ENCODE peak calls at places on chromosomes 11 and 22, in nine cellular contexts. D is GM23248; Q is upper lobe of right lung; E is heart left ventricle; P is AG04450; B is ascending aorta; U is mesendoderm; X is CD4-positive, alpha-beta T cell; F is brain microvascular endothelial cell. I is an unnamed sample.
A peak's percentile ranks its signal among the peaks of the same experiment; 100 is the strongest.

GRCh38 chr11:35277827-35278226 is 138.9 kb downstream of the CD44 start:
- DNase-seq in Q (no peak), F (no peak), P (no peak), D (no peak), B (no peak), U (no peak), X (no peak), E (no peak), I (no peak)

GRCh38 chr22:47442821-47443220 is 680.4 kb downstream of the TBC1D22A start:
- DNase-seq in D (no peak), U (no peak), B (no peak), X (no peak), E (no peak), P (no peak), Q (no peak), F (no peak), I (no peak)

GRCh38 chr11:128904872-128905344 is 13.8 kb downstream of the KCNJ5 start:
- DNase-seq in D (peak; percentile 40), U (peak; percentile 32), Q (no peak), B (no peak), E (peak; percentile 74), F (no peak), P (no peak), X (no peak), I (peak; percentile 80)

GRCh38 chr11:27353593-27354358 is 9.2 kb downstream of the CCDC34 start:
- DNase-seq in F (no peak), D (peak; percentile 83), Q (no peak), X (no peak), U (no peak), E (no peak), P (peak; percentile 18), B (no peak), I (no peak)

GRCh38 chr11:121688860-121689614 is 236.3 kb upstream of the SORL1-AS1 start:
- DNase-seq in U (peak; percentile 94), E (no peak), Q (no peak), B (no peak), P (no peak), F (no peak), X (no peak), D (no peak), I (no peak)

GRCh38 chr11:61162092-61162935 is 1.1 kb upstream of the VPS37C start:
- DNase-seq in U (peak; percentile 49), E (no peak), B (no peak), Q (no peak), P (no peak), F (peak; percentile 23), X (no peak), D (peak; percentile 29), I (no peak)

GRCh38 chr11:72974487-72975205 is 160.4 kb downstream of the ATG16L2 start:
- DNase-seq in E (no peak), F (no peak), P (no peak), Q (no peak), B (no peak), X (no peak), D (peak; percentile 41), U (no peak), I (no peak)

GRCh38 chr22:21450320-21450831 is 16.8 kb upstream of the TMEM191C start:
- DNase-seq in F (no peak), U (no peak), B (no peak), D (no peak), X (no peak), P (no peak), E (no peak), Q (peak; percentile 43), I (peak; percentile 54)

GRCh38 chr11:85886089-85887056 is 31.2 kb downstream of the CCDC83 start:
- DNase-seq in P (no peak), U (no peak), X (no peak), B (no peak), Q (no peak), D (peak; percentile 89), E (no peak), F (no peak), I (no peak)

GRCh38 chr11:13314676-13315394 is 37.2 kb downstream of the BMAL1 start:
- DNase-seq in E (no peak), F (no peak), X (no peak), P (no peak), U (no peak), B (no peak), Q (no peak), D (peak; percentile 15), I (no peak)

GRCh38 chr11:13318498-13319295 is 41.1 kb downstream of the BMAL1 start:
- DNase-seq in E (no peak), X (no peak), P (no peak), F (no peak), D (peak; percentile 14), Q (no peak), B (no peak), U (no peak), I (no peak)

GRCh38 chr11:13317293-13318080 is 39.9 kb downstream of the BMAL1 start:
- DNase-seq in P (no peak), B (no peak), D (no peak), X (no peak), Q (no peak), F (no peak), E (no peak), U (no peak), I (no peak)

GRCh38 chr11:13315517-13316432 is 38.2 kb downstream of the BMAL1 start:
- DNase-seq in B (no peak), D (peak; percentile 73), F (no peak), E (no peak), P (no peak), Q (no peak), U (no peak), X (no peak), I (no peak)

GRCh38 chr11:13316528-13316961 is 39.0 kb downstream of the BMAL1 start:
- DNase-seq in P (no peak), F (peak; percentile 20), E (no peak), X (no peak), U (no peak), D (peak; percentile 94), Q (peak; percentile 77), B (no peak), I (no peak)
- H3K27ac ChIP-seq in P (no peak overlapping the region), F (no peak overlapping the region), E (peak overlapping the region; percentile 25), X (no peak overlapping the region), U (no peak overlapping the region), D (peak overlapping the region; percentile 77), Q (peak overlapping the region; percentile 14), B (peak overlapping the region; percentile 57), I (no peak overlapping the region)

GRCh38 chr11:6576471-6577373 is 26.7 kb downstream of the RRP8 start:
- DNase-seq in B (no peak), D (peak; percentile 75), E (no peak), F (no peak), U (no peak), Q (no peak), P (no peak), X (no peak), I (no peak)
- H3K27ac ChIP-seq in B (peak overlapping the region; percentile 41), D (peak overlapping the region; percentile 40), E (peak overlapping the region; percentile 74), F (no peak overlapping the region), U (no peak overlapping the region), Q (no peak overlapping the region), P (no peak overlapping the region), X (no peak overlapping the region), I (no peak overlapping the region)

DNA sequence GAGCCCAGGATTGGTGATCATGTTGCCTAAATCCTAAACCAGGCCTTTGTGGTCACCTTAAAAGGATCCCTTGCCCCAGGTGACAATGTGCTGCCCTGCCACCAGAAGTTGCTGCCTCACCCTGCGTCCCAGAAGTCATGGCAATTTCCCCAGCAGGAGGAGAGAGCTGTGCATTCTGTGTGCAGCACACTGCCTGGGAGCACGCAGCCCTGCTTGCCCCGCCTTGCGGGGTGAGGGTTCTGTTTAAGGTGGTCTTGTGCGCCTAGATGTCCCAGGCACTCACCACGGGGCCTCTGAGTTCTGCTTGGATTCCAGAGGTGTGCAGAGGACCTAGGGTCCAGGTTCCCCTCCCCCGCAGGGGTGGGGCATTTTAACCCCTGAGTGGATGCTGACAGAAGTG is 95.0 kb downstream of the GRAMD1B start:
- DNase-seq in P (no peak), F (no peak), X (no peak), U (no peak), E (no peak), D (peak; percentile 31), Q (no peak), B (no peak), I (no peak)
- H3K27ac ChIP-seq in P (no peak overlapping the region), F (no peak overlapping the region), X (no peak overlapping the region), U (no peak overlapping the region), E (peak overlapping the region; percentile 26), D (no peak overlapping the region), Q (no peak overlapping the region), B (no peak overlapping the region), I (no peak overlapping the region)

GRCh38 chr11:57500526-57500925 is 15.0 kb downstream of the SLC43A1 start:
- DNase-seq in F (no peak), U (no peak), Q (no peak), B (no peak), P (no peak), X (no peak), D (no peak), E (no peak), I (peak; percentile 83)
- H3K27ac ChIP-seq in F (no peak overlapping the region), U (no peak overlapping the region), Q (peak overlapping the region; percentile 78), B (peak overlapping the region; percentile 77), P (no peak overlapping the region), X (no peak overlapping the region), D (no peak overlapping the region), E (peak overlapping the region; percentile 76), I (peak overlapping the region; percentile 69)

GRCh38 chr22:35586771-35587170 is 30.4 kb downstream of the MB start:
- DNase-seq in B (no peak), Q (no peak), E (peak; percentile 11), F (no peak), U (no peak), X (no peak), P (no peak), D (no peak), I (no peak)

GRCh38 chr22:35587896-35588295 is 29.2 kb downstream of the MB start:
- DNase-seq in D (no peak), P (no peak), X (no peak), E (no peak), B (no peak), Q (no peak), F (no peak), U (no peak), I (no peak)

GRCh38 chr22:35589071-35589735 is 27.9 kb downstream of the MB start:
- DNase-seq in E (peak; percentile 56), X (no peak), B (no peak), P (no peak), Q (no peak), D (peak; percentile 97), F (peak; percentile 65), U (peak; percentile 98), I (no peak)

GRCh38 chr22:35589736-35590079 is 27.4 kb downstream of the MB start:
- DNase-seq in X (no peak), P (no peak), Q (no peak), D (no peak), B (no peak), F (no peak), U (no peak), E (no peak), I (no peak)

DNA sequence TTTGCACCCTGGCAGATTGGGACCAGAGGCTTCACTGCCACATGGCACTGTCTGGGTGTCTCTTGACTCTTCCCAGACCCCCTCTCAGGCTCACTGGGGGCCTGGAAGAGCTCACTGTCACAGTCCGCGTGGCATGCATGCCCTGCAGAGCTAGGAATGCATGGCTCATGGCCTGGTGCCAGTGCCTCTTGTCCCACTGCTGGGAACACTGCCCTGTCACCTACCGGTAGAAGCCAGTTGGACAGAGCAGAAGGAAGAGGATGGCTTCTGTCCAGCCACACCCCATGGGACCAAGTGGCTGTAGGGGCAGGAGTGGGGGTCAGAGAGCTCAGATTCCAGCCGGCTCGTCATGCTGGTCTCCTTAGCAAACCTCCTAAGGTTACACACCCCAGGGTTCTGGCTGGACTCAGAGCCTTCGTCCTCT is 29.7 kb downstream of the MB start:
- DNase-seq in E (peak; percentile 90), U (no peak), B (no peak), X (no peak), P (no peak), F (no peak), D (peak; percentile 15), Q (peak; percentile 89), I (no peak)
- H3K27ac ChIP-seq in E (peak overlapping the region; percentile 92), U (no peak overlapping the region), B (no peak overlapping the region), X (no peak overlapping the region), P (no peak overlapping the region), F (no peak overlapping the region), D (no peak overlapping the region), Q (no peak overlapping the region), I (no peak overlapping the region)